ENCODE peak calls at places on chromosomes 5 and 9, in seven cellular contexts. One of them, this sample, is unnamed. For H3K36me3, the result is how much of the 10 kb centered on the place peaks cover.

GRCh38 chr9:87137718-87138117 is 190.4 kb upstream of the GAS1 start:
- DNase-seq in uterus: no peak
- DNase-seq in breast epithelium: no peak
- DNase-seq in right lobe of liver: no peak
- DNase-seq in right atrium auricular region: no peak
- DNase-seq in BJ: no peak
- DNase-seq in left ventricle myocardium inferior: no peak
- DNase-seq in this sample: no peak

GRCh38 chr9:90107021-90107771 is 502.4 kb downstream of the GADD45G start:
- DNase-seq in uterus: peak
- DNase-seq in breast epithelium: no peak
- DNase-seq in right lobe of liver: no peak
- DNase-seq in right atrium auricular region: peak
- DNase-seq in BJ: no peak
- DNase-seq in left ventricle myocardium inferior: peak
- DNase-seq in this sample: no peak

GRCh38 chr5:179771496-179771895 is 22.3 kb upstream of the LTC4S start:
- DNase-seq in uterus: no peak
- DNase-seq in breast epithelium: no peak
- DNase-seq in right lobe of liver: no peak
- DNase-seq in right atrium auricular region: no peak
- DNase-seq in BJ: no peak
- DNase-seq in left ventricle myocardium inferior: no peak
- DNase-seq in this sample: no peak

GRCh38 chr9:88898033-88898432 is 93.2 kb upstream of the S1PR3 start:
- DNase-seq in uterus: no peak
- DNase-seq in breast epithelium: no peak
- DNase-seq in right lobe of liver: no peak
- DNase-seq in right atrium auricular region: no peak
- DNase-seq in BJ: no peak
- DNase-seq in left ventricle myocardium inferior: no peak
- DNase-seq in this sample: no peak

GRCh38 chr9:31104249-31104648 is 1280.2 kb upstream of the ACO1 start:
- DNase-seq in uterus: no peak
- DNase-seq in breast epithelium: no peak
- DNase-seq in right lobe of liver: no peak
- DNase-seq in right atrium auricular region: no peak
- DNase-seq in BJ: no peak
- DNase-seq in left ventricle myocardium inferior: no peak
- DNase-seq in this sample: no peak

GRCh38 chr5:148418511-148418910 is 34.8 kb downstream of the FBXO38 start:
- DNase-seq in uterus: no peak
- DNase-seq in breast epithelium: no peak
- DNase-seq in right lobe of liver: no peak
- DNase-seq in right atrium auricular region: no peak
- DNase-seq in BJ: no peak
- DNase-seq in left ventricle myocardium inferior: no peak
- DNase-seq in this sample: no peak

GRCh38 chr5:54013556-54014157 is 296.7 kb downstream of the ARL15 start:
- DNase-seq in uterus: no peak
- DNase-seq in breast epithelium: no peak
- DNase-seq in right lobe of liver: no peak
- DNase-seq in right atrium auricular region: peak
- DNase-seq in BJ: peak
- DNase-seq in left ventricle myocardium inferior: no peak
- DNase-seq in this sample: no peak

GRCh38 chr5:1641560-1642166 is 117.9 kb upstream of the LPCAT1 start:
- DNase-seq in uterus: peak
- DNase-seq in breast epithelium: peak
- DNase-seq in right lobe of liver: peak
- DNase-seq in right atrium auricular region: peak
- DNase-seq in BJ: peak
- DNase-seq in left ventricle myocardium inferior: peak
- DNase-seq in this sample: peak

GRCh38 chr5:26893078-26893477 is 145.3 kb downstream of the CDH9 start:
- DNase-seq in uterus: no peak
- DNase-seq in breast epithelium: no peak
- DNase-seq in right lobe of liver: no peak
- DNase-seq in right atrium auricular region: no peak
- DNase-seq in BJ: no peak
- DNase-seq in left ventricle myocardium inferior: no peak
- DNase-seq in this sample: no peak

GRCh38 chr9:112443200-112443599 is 43.4 kb upstream of the KIAA1958 start:
- DNase-seq in uterus: no peak
- DNase-seq in breast epithelium: no peak
- DNase-seq in right lobe of liver: no peak
- DNase-seq in right atrium auricular region: no peak
- DNase-seq in BJ: no peak
- DNase-seq in left ventricle myocardium inferior: no peak
- DNase-seq in this sample: no peak

GRCh38 chr5:74648835-74649286 is 8.3 kb upstream of the ENC1 start:
- DNase-seq in uterus: no peak
- DNase-seq in breast epithelium: no peak
- DNase-seq in right lobe of liver: no peak
- DNase-seq in right atrium auricular region: no peak
- DNase-seq in BJ: no peak
- DNase-seq in left ventricle myocardium inferior: no peak
- DNase-seq in this sample: no peak

GRCh38 chr5:56003179-56003578 is 8.4 kb upstream of the IL6ST start:
- DNase-seq in uterus: no peak
- DNase-seq in breast epithelium: no peak
- DNase-seq in right lobe of liver: peak
- DNase-seq in right atrium auricular region: no peak
- DNase-seq in BJ: no peak
- DNase-seq in left ventricle myocardium inferior: no peak
- DNase-seq in this sample: no peak

GRCh38 chr5:157541452-157542118 is 34.0 kb downstream of the ADAM19 start:
- DNase-seq in uterus: no peak
- DNase-seq in breast epithelium: no peak
- DNase-seq in right lobe of liver: no peak
- DNase-seq in right atrium auricular region: no peak
- DNase-seq in BJ: no peak
- DNase-seq in left ventricle myocardium inferior: no peak
- DNase-seq in this sample: no peak

GRCh38 chr5:87260604-87261200 is 7.0 kb upstream of the RASA1 start:
- DNase-seq in uterus: no peak
- DNase-seq in breast epithelium: no peak
- DNase-seq in right lobe of liver: no peak
- DNase-seq in right atrium auricular region: no peak
- DNase-seq in BJ: no peak
- DNase-seq in left ventricle myocardium inferior: no peak
- DNase-seq in this sample: no peak

DNA sequence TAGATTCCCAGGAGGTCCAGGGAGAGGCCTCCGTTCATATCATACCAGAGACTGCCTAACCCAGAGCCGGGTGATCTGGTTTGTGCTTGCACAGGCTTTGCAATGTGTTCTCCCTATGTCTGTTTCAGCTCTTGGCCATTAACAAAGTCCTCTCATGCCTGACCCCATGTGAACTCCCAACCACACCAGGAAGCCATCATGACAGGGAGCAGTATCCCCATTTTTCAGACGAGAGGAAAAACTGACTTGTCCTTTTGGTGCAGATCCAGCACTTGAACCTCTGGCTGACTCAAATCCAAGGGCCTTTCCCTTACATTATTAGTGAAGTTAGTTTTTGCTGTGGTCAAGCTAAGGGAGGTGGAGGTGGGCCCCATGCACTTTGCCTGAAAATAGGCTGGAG is 58.4 kb downstream of the TEX10 start:
- DNase-seq in uterus: no peak
- DNase-seq in breast epithelium: no peak
- DNase-seq in right lobe of liver: no peak
- DNase-seq in right atrium auricular region: no peak
- DNase-seq in BJ: no peak
- DNase-seq in left ventricle myocardium inferior: no peak
- DNase-seq in this sample: no peak
- H3K36me3 ChIP-seq in uterus: under half
- H3K36me3 ChIP-seq in breast epithelium: under half
- H3K36me3 ChIP-seq in right lobe of liver: under half
- H3K36me3 ChIP-seq in right atrium auricular region: under half
- H3K36me3 ChIP-seq in BJ: under half
- H3K36me3 ChIP-seq in left ventricle myocardium inferior: half or more
- H3K36me3 ChIP-seq in this sample: under half

GRCh38 chr5:140548791-140549190 is 1.3 kb downstream of the EIF4EBP3 start:
- DNase-seq in uterus: no peak
- DNase-seq in breast epithelium: no peak
- DNase-seq in right lobe of liver: no peak
- DNase-seq in right atrium auricular region: no peak
- DNase-seq in BJ: no peak
- DNase-seq in left ventricle myocardium inferior: no peak
- DNase-seq in this sample: no peak

GRCh38 chr5:140547508-140548299 is at the start of gene EIF4EBP3:
- DNase-seq in uterus: peak
- DNase-seq in breast epithelium: peak
- DNase-seq in right lobe of liver: peak
- DNase-seq in right atrium auricular region: peak
- DNase-seq in BJ: peak
- DNase-seq in left ventricle myocardium inferior: peak
- DNase-seq in this sample: peak

GRCh38 chr5:140550147-140551079 is 3.0 kb downstream of the EIF4EBP3 start:
- DNase-seq in uterus: no peak
- DNase-seq in breast epithelium: no peak
- DNase-seq in right lobe of liver: no peak
- DNase-seq in right atrium auricular region: no peak
- DNase-seq in BJ: no peak
- DNase-seq in left ventricle myocardium inferior: no peak
- DNase-seq in this sample: no peak

GRCh38 chr5:140548300-140548688 is 832 bp downstream of the EIF4EBP3 start:
- DNase-seq in uterus: no peak
- DNase-seq in breast epithelium: no peak
- DNase-seq in right lobe of liver: no peak
- DNase-seq in right atrium auricular region: no peak
- DNase-seq in BJ: no peak
- DNase-seq in left ventricle myocardium inferior: no peak
- DNase-seq in this sample: no peak

DNA sequence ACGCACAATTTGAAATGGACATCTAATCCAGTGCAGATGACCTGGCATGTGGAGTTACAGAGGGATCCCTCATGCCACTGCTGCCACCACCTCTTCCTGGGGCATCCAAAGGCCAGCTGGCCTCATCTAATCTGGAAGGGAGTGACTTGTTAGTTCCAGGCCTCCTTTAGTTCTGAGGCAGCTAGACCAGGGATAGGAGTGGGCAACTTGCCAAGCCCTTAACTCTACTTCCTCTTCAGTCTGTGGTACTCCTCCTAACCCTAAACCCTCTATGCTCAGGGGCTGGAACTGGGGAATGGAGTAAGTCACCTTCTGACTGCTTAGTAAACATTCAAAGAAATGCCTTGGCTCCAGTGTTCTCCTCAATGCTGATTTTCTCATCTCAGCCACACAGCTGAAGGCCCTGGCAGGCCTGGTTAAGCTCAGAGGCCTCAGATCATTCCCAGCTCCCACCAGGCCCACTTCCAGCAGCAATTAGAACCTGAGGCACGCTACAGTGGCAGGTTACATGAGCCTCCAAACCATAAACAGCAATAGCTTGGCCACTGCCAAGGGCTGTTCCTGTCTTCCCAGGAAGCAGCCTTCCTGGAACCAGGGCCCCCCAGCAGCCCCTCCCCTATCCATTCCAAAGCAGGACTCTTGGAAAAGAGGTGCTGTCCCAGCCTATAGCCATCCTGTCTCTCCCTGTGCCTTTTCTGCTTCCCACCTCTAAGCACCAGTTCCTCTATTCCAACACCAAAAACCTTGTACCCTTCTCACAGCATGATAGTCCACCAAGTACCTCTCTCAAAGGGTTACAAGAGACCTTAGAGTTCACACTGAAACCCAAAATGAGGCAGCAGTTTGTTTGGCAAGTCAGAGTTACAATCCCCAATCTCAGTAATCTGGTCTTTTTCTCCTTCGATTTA is 2.0 kb downstream of the EIF4EBP3 start:
- DNase-seq in uterus: no peak
- DNase-seq in breast epithelium: no peak
- DNase-seq in right lobe of liver: no peak
- DNase-seq in right atrium auricular region: peak
- DNase-seq in BJ: no peak
- DNase-seq in left ventricle myocardium inferior: no peak
- DNase-seq in this sample: no peak
- H3K36me3 ChIP-seq in uterus: under half
- H3K36me3 ChIP-seq in breast epithelium: under half
- H3K36me3 ChIP-seq in right lobe of liver: under half
- H3K36me3 ChIP-seq in right atrium auricular region: under half
- H3K36me3 ChIP-seq in BJ: under half
- H3K36me3 ChIP-seq in left ventricle myocardium inferior: under half
- H3K36me3 ChIP-seq in this sample: under half

DNA sequence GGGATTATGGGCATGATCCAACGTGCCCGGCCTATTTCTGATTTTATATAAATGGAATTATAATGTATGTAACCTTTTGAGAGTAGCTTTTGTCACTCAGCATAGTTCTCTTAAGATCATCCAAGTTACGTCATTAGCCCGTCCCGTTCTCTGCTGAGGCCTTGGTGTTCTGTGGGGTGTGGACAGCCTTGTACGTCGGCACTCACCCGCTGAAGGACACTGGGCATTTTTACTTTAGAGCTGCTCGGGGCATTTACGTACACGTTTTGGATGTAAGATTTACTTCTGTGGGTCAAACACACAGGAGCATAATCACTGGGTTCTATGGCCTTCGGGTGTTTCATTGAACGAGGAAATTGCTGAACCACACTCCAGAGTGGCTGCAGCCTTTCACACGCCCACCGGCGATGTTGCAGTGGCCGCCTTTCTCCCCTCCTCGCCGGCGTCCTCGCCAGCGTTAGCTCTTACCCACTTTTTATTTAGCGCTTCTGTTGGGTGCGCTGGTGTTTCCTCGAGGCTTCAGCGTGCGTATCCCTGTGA is 101.8 kb downstream of the EHMT1 start:
- DNase-seq in uterus: no peak
- DNase-seq in breast epithelium: no peak
- DNase-seq in right lobe of liver: no peak
- DNase-seq in right atrium auricular region: no peak
- DNase-seq in BJ: no peak
- DNase-seq in left ventricle myocardium inferior: no peak
- DNase-seq in this sample: no peak
- H3K36me3 ChIP-seq in uterus: under half
- H3K36me3 ChIP-seq in breast epithelium: under half
- H3K36me3 ChIP-seq in right lobe of liver: under half
- H3K36me3 ChIP-seq in right atrium auricular region: under half
- H3K36me3 ChIP-seq in BJ: under half
- H3K36me3 ChIP-seq in left ventricle myocardium inferior: under half
- H3K36me3 ChIP-seq in this sample: under half

GRCh38 chr9:135043345-135043744 is 44.1 kb upstream of the OLFM1 start:
- DNase-seq in uterus: no peak
- DNase-seq in breast epithelium: peak
- DNase-seq in right lobe of liver: no peak
- DNase-seq in right atrium auricular region: no peak
- DNase-seq in BJ: no peak
- DNase-seq in left ventricle myocardium inferior: no peak
- DNase-seq in this sample: no peak
- H3K36me3 ChIP-seq in uterus: under half
- H3K36me3 ChIP-seq in breast epithelium: under half
- H3K36me3 ChIP-seq in right lobe of liver: under half
- H3K36me3 ChIP-seq in right atrium auricular region: under half
- H3K36me3 ChIP-seq in BJ: under half
- H3K36me3 ChIP-seq in left ventricle myocardium inferior: under half
- H3K36me3 ChIP-seq in this sample: under half